ENCODE peak calls at places on chromosomes 1 and 21, in four cellular contexts. U is Calu3, X is sciatic nerve, H is body of pancreas. K is an unnamed sample.

GRCh38 chr21:45555557-45556301 is 13.5 kb upstream of the SLC19A1 start:
- DNase-seq in U (no peak), H (peak), X (peak), K (peak)

GRCh38 chr1:119964673-119965363 is 68.5 kb upstream of the ADAM30 start:
- DNase-seq in H (no peak), U (no peak), X (no peak), K (no peak)

GRCh38 chr1:212285685-212286436 is 651 bp downstream of the PPP2R5A start:
- DNase-seq in U (peak), X (peak), H (peak), K (peak)

GRCh38 chr1:27000817-27001460 is 7.4 kb downstream of the TRNP1 start:
- DNase-seq in U (no peak), X (no peak), H (no peak), K (no peak)

GRCh38 chr1:177772621-177773020 is 197.2 kb downstream of the SEC16B start:
- DNase-seq in U (no peak), X (no peak), H (no peak), K (no peak)

GRCh38 chr1:209768354-209768774 is 12.5 kb downstream of the TRAF3IP3 start:
- DNase-seq in X (no peak), H (no peak), U (no peak), K (peak)

GRCh38 chr1:9302745-9303524 is 10.2 kb downstream of the SPSB1 start:
- DNase-seq in X (no peak), U (no peak), H (no peak), K (peak)

GRCh38 chr1:204448321-204448964 is 36.8 kb upstream of the PPP1R15B start:
- DNase-seq in U (peak), H (no peak), X (no peak), K (peak)

GRCh38 chr1:183030053-183030452 is 6.8 kb downstream of the LAMC1 start:
- DNase-seq in X (no peak), H (no peak), U (no peak), K (no peak)

GRCh38 chr1:57615956-57616355 is 192.1 kb upstream of the DAB1 start:
- DNase-seq in U (no peak), H (no peak), X (no peak), K (no peak)

GRCh38 chr1:28256197-28256827 is 3.0 kb upstream of the SESN2 start:
- DNase-seq in U (no peak), H (no peak), X (no peak), K (peak)

GRCh38 chr1:97680460-97680859 is 240.4 kb downstream of the DPYD start:
- DNase-seq in U (no peak), X (no peak), H (no peak), K (no peak)

K was measured in small intestine.